ENCODE peak calls at places on chromosomes 1 and 21, in ten cellular contexts. R is cardiac muscle cell, H is PC-3, S is GM23248, D is BJ, U is fibroblast of lung, W is psoas muscle, G is brain microvascular endothelial cell, X is GM06990, A is heart right ventricle. J is an unnamed sample. For H3K27me3 and H3K36me3, the result is how much of the 10 kb centered on the place peaks cover.

GRCh38 chr21:33162436-33162921 is 67.3 kb upstream of the IFNAR2 start:
- DNase-seq in R (no peak), H (no peak), S (no peak), D (no peak), U (no peak), W (no peak), G (no peak), X (no peak), A (no peak), J (no peak)

GRCh38 chr1:84719477-84720274 is 29.4 kb upstream of the SSX2IP start:
- DNase-seq in R (peak), H (no peak), S (peak), D (peak), U (peak), W (no peak), G (no peak), X (no peak), A (no peak), J (no peak)

GRCh38 chr1:118974641-118975040 is 13.5 kb downstream of the TBX15 start:
- DNase-seq in R (no peak), H (no peak), S (peak), D (no peak), U (no peak), W (no peak), G (no peak), X (no peak), A (no peak), J (no peak)

GRCh38 chr21:37071561-37072238 is 1.2 kb downstream of the PIGP start:
- DNase-seq in R (peak), H (peak), S (peak), D (peak), U (peak), W (peak), G (peak), X (peak), A (peak), J (no peak)

GRCh38 chr1:9438431-9439073 is 100.7 kb upstream of the SLC25A33 start:
- DNase-seq in R (peak), H (peak), S (peak), D (no peak), U (peak), W (peak), G (peak), X (no peak), A (peak), J (no peak)

GRCh38 chr1:156508205-156508954 is 7.8 kb upstream of the MEF2D start:
- DNase-seq in R (peak), H (no peak), S (peak), D (no peak), U (peak), W (peak), G (no peak), X (peak), A (peak), J (no peak)

GRCh38 chr1:246577082-246577719 is 10.9 kb downstream of the CNST start:
- DNase-seq in R (no peak), H (no peak), S (no peak), D (no peak), U (no peak), W (no peak), G (no peak), X (no peak), A (no peak), J (no peak)

GRCh38 chr1:46822248-46822826 is 23.5 kb downstream of the CYP4B1 start:
- DNase-seq in R (no peak), H (no peak), S (no peak), D (no peak), U (no peak), W (no peak), G (no peak), X (no peak), A (no peak), J (no peak)

GRCh38 chr1:162921311-162921710 is 60.3 kb upstream of the CCDC190 start:
- DNase-seq in R (no peak), H (no peak), S (no peak), D (no peak), U (no peak), W (no peak), G (no peak), X (no peak), A (no peak), J (no peak)

GRCh38 chr1:9194024-9194423 is 40.5 kb upstream of the H6PD start:
- DNase-seq in R (no peak), H (peak), S (no peak), D (no peak), U (no peak), W (no peak), G (peak), X (no peak), A (no peak), J (no peak)

GRCh38 chr1:31880957-31881697 is 57.0 kb downstream of the PTP4A2 start:
- DNase-seq in R (no peak), H (peak), S (peak), D (no peak), U (no peak), W (no peak), G (no peak), X (no peak), A (no peak), J (no peak)

GRCh38 chr1:177925006-177925405 is 44.9 kb downstream of the SEC16B start:
- DNase-seq in R (no peak), H (no peak), S (no peak), D (peak), U (peak), W (no peak), G (no peak), X (no peak), A (no peak), J (no peak)

GRCh38 chr1:161779393-161779792 is 13.3 kb downstream of the ATF6 start:
- DNase-seq in R (no peak), H (no peak), S (peak), D (no peak), U (peak), W (no peak), G (no peak), X (no peak), A (no peak), J (no peak)

GRCh38 chr21:35026617-35027557 is 22.2 kb downstream of the RUNX1 start:
- DNase-seq in R (peak), H (no peak), S (peak), D (no peak), U (peak), W (peak), G (peak), X (peak), A (peak), J (peak)

GRCh38 chr1:85259866-85260345 is 444 bp upstream of the C1orf52 start:
- DNase-seq in R (peak), H (no peak), S (peak), D (no peak), U (peak), W (no peak), G (peak), X (no peak), A (peak), J (no peak)

GRCh38 chr1:154586231-154586630 is 18.7 kb downstream of the CHRNB2 start:
- DNase-seq in R (no peak), H (no peak), S (no peak), D (no peak), U (peak), W (no peak), G (no peak), X (no peak), A (no peak), J (no peak)

GRCh38 chr1:111814305-111814628 is 58.6 kb downstream of the DDX20 start:
- DNase-seq in R (no peak), H (no peak), S (no peak), D (no peak), U (no peak), W (no peak), G (no peak), X (no peak), A (no peak), J (no peak)

GRCh38 chr1:207336559-207337467 is 15.3 kb downstream of the CD55 start:
- DNase-seq in R (no peak), H (peak), S (no peak), D (no peak), U (peak), W (no peak), G (peak), X (peak), A (no peak), J (peak)

GRCh38 chr1:34113887-34114286 is 51.1 kb downstream of the CSMD2 start:
- DNase-seq in R (peak), H (peak), S (peak), D (no peak), U (no peak), W (no peak), G (peak), X (no peak), A (no peak), J (no peak)

GRCh38 chr1:180264595-180264994 is 34.5 kb downstream of the LHX4 start:
- DNase-seq in R (no peak), H (no peak), S (no peak), D (no peak), U (no peak), W (no peak), G (no peak), X (no peak), A (no peak), J (no peak)

GRCh38 chr1:26125946-26126320 is 14.3 kb downstream of the PDIK1L start:
- DNase-seq in R (no peak), H (no peak), S (no peak), D (no peak), U (no peak), W (no peak), G (no peak), X (no peak), A (no peak), J (no peak)
- H3K27me3 ChIP-seq in R (under half), H (under half), S (under half), D (under half), U (under half), W (under half), G (under half), X (under half), A (under half), J (under half)

GRCh38 chr21:31686272-31686913 is 26.9 kb downstream of the SOD1 start:
- DNase-seq in R (no peak), H (no peak), S (no peak), D (no peak), U (no peak), W (no peak), G (no peak), X (no peak), A (no peak), J (no peak)

GRCh38 chr21:31687108-31687507 is 27.6 kb downstream of the SOD1 start:
- DNase-seq in R (no peak), H (no peak), S (no peak), D (no peak), U (no peak), W (no peak), G (no peak), X (no peak), A (no peak), J (no peak)

GRCh38 chr21:31683029-31683428 is 23.5 kb downstream of the SOD1 start:
- DNase-seq in R (no peak), H (peak), S (no peak), D (no peak), U (peak), W (no peak), G (no peak), X (no peak), A (no peak), J (no peak)

GRCh38 chr21:31682625-31683024 is 23.1 kb downstream of the SOD1 start:
- DNase-seq in R (peak), H (no peak), S (no peak), D (no peak), U (peak), W (no peak), G (peak), X (no peak), A (no peak), J (no peak)

GRCh38 chr21:31684918-31685317 is 25.4 kb downstream of the SOD1 start:
- DNase-seq in R (no peak), H (no peak), S (no peak), D (no peak), U (no peak), W (no peak), G (no peak), X (no peak), A (no peak), J (no peak)
- H3K36me3 ChIP-seq in R (half or more), H (half or more), S (half or more), D (under half), U (under half), W (under half), G (under half), X (under half), A (half or more), J (under half)

GRCh38 chr21:41769933-41770332 is 3.1 kb upstream of the RIPK4 start:
- DNase-seq in R (no peak), H (no peak), S (no peak), D (no peak), U (no peak), W (no peak), G (no peak), X (no peak), A (no peak), J (no peak)
- H3K27me3 ChIP-seq in R (half or more), H (under half), S (under half), D (under half), U (half or more), W (under half), G (under half), X (under half), A (half or more), J (under half)

GRCh38 chr1:23436520-23437354 is 12.2 kb upstream of the TCEA3 start:
- DNase-seq in R (no peak), H (no peak), S (no peak), D (no peak), U (no peak), W (no peak), G (no peak), X (no peak), A (no peak), J (peak)

GRCh38 chr1:23441446-23442148 is 17.0 kb upstream of the TCEA3 start:
- DNase-seq in R (peak), H (no peak), S (no peak), D (no peak), U (no peak), W (peak), G (no peak), X (no peak), A (no peak), J (no peak)

GRCh38 chr1:23437355-23437664 is 12.8 kb upstream of the TCEA3 start:
- DNase-seq in R (no peak), H (no peak), S (no peak), D (no peak), U (no peak), W (no peak), G (no peak), X (no peak), A (no peak), J (no peak)

GRCh38 chr1:23442751-23443150 is 18.2 kb upstream of the TCEA3 start:
- DNase-seq in R (no peak), H (no peak), S (no peak), D (no peak), U (no peak), W (no peak), G (no peak), X (no peak), A (no peak), J (no peak)

DNA sequence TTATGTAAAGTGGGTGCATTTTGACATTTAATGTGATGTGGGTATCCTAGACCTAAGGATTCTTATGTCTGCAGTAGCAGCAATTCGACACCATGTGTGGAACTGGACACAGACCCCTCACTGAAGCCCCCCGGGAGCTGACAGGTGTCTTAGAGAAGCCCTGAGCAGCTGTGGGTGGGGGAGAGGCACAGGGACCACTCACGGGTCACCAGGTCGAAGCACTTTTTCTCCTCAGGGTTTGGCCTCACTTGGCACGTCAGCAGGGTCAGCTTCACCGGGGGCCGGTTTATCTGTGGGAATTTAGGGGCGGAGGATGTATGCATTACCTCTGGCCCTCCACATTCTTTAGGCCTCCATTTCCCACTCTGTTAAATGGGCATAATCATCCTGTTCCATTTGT is 14.0 kb upstream of the TCEA3 start:
- DNase-seq in R (no peak), H (no peak), S (no peak), D (no peak), U (no peak), W (no peak), G (no peak), X (no peak), A (no peak), J (no peak)
- H3K36me3 ChIP-seq in R (under half), H (under half), S (under half), D (under half), U (under half), W (under half), G (under half), X (under half), A (half or more), J (under half)

J was measured in CD4-positive, alpha-beta memory T cell.